ENCODE peak calls at places on chromosomes 1 and 21, in five cellular contexts. One of them, this sample, is unnamed.

GRCh38 chr1:150528997-150529396 is 13.4 kb downstream of the FALEC start:
- DNase-seq in adipocyte: peak; percentile 46
- DNase-seq in fibroblast of lung: peak; percentile 90
- DNase-seq in ovary: no peak
- DNase-seq in HCT116: no peak
- DNase-seq in this sample: no peak

GRCh38 chr1:222801067-222801466 is 13.8 kb upstream of the DISP1 start:
- DNase-seq in HCT116: no peak
- DNase-seq in adipocyte: no peak
- DNase-seq in fibroblast of lung: no peak
- DNase-seq in ovary: no peak
- DNase-seq in this sample: no peak

GRCh38 chr1:115089443-115090340 is at the start of gene TSPAN2:
- DNase-seq in HCT116: no peak
- DNase-seq in fibroblast of lung: peak; percentile 58
- DNase-seq in adipocyte: peak; percentile 31
- DNase-seq in ovary: peak; percentile 59
- DNase-seq in this sample: peak; percentile 78

GRCh38 chr21:35084869-35085268 is 35.8 kb upstream of the RUNX1 start:
- DNase-seq in adipocyte: peak; percentile 89
- DNase-seq in fibroblast of lung: peak; percentile 91
- DNase-seq in ovary: no peak
- DNase-seq in HCT116: no peak
- DNase-seq in this sample: no peak

GRCh38 chr1:224881762-224882211 is 47.7 kb upstream of the DNAH14 start:
- DNase-seq in fibroblast of lung: no peak
- DNase-seq in ovary: no peak
- DNase-seq in HCT116: no peak
- DNase-seq in adipocyte: no peak
- DNase-seq in this sample: no peak

GRCh38 chr21:31204801-31205200 is 139.3 kb downstream of the TIAM1 start:
- DNase-seq in adipocyte: no peak
- DNase-seq in fibroblast of lung: no peak
- DNase-seq in HCT116: no peak
- DNase-seq in ovary: no peak
- DNase-seq in this sample: no peak

GRCh38 chr1:178575611-178576331 is 62.9 kb downstream of the TEX35 start:
- DNase-seq in adipocyte: no peak
- DNase-seq in HCT116: no peak
- DNase-seq in fibroblast of lung: peak; percentile 49
- DNase-seq in ovary: no peak
- DNase-seq in this sample: no peak

GRCh38 chr1:46983825-46984586 is 39.5 kb upstream of the CYP4X1 start:
- DNase-seq in fibroblast of lung: no peak
- DNase-seq in HCT116: no peak
- DNase-seq in ovary: no peak
- DNase-seq in adipocyte: no peak
- DNase-seq in this sample: no peak

GRCh38 chr1:911875-912739 is 11.6 kb upstream of the SAMD11 start:
- DNase-seq in fibroblast of lung: no peak
- DNase-seq in adipocyte: no peak
- DNase-seq in ovary: no peak
- DNase-seq in HCT116: no peak
- DNase-seq in this sample: no peak

GRCh38 chr1:240946926-240947325 is 335.0 kb upstream of the GREM2 start:
- DNase-seq in fibroblast of lung: peak; percentile 21
- DNase-seq in ovary: no peak
- DNase-seq in HCT116: no peak
- DNase-seq in adipocyte: peak; percentile 87
- DNase-seq in this sample: no peak

GRCh38 chr1:174364996-174365760 is 82.6 kb upstream of the GPR52 start:
- DNase-seq in adipocyte: no peak
- DNase-seq in ovary: no peak
- DNase-seq in fibroblast of lung: no peak
- DNase-seq in HCT116: no peak
- DNase-seq in this sample: no peak

GRCh38 chr1:160547371-160547901 is 24.4 kb upstream of the SLAMF6 start:
- DNase-seq in adipocyte: no peak
- DNase-seq in fibroblast of lung: no peak
- DNase-seq in HCT116: no peak
- DNase-seq in ovary: no peak
- DNase-seq in this sample: no peak

GRCh38 chr21:46618738-46619369 is 14.0 kb upstream of the S100B start:
- DNase-seq in ovary: no peak
- DNase-seq in fibroblast of lung: no peak
- DNase-seq in adipocyte: no peak
- DNase-seq in HCT116: no peak
- DNase-seq in this sample: no peak

GRCh38 chr1:18079941-18080340 is 27.7 kb upstream of the IGSF21 start:
- DNase-seq in fibroblast of lung: no peak
- DNase-seq in adipocyte: no peak
- DNase-seq in HCT116: no peak
- DNase-seq in ovary: no peak
- DNase-seq in this sample: no peak

GRCh38 chr21:46507562-46507961 is 48.9 kb downstream of the DIP2A start:
- DNase-seq in fibroblast of lung: no peak
- DNase-seq in adipocyte: no peak
- DNase-seq in ovary: no peak
- DNase-seq in HCT116: no peak
- DNase-seq in this sample: no peak

GRCh38 chr1:109167114-109167513 is 46.6 kb upstream of the SARS1 start:
- DNase-seq in HCT116: no peak
- DNase-seq in fibroblast of lung: no peak
- DNase-seq in adipocyte: no peak
- DNase-seq in ovary: no peak
- DNase-seq in this sample: no peak

GRCh38 chr1:27594542-27595510 is 9.1 kb downstream of the AHDC1 start:
- DNase-seq in adipocyte: peak; percentile 78
- DNase-seq in ovary: no peak
- DNase-seq in HCT116: no peak
- DNase-seq in fibroblast of lung: no peak
- DNase-seq in this sample: no peak

GRCh38 chr21:44907225-44907965 is 13.3 kb downstream of the ITGB2 start:
- DNase-seq in ovary: no peak
- DNase-seq in HCT116: no peak
- DNase-seq in adipocyte: no peak
- DNase-seq in fibroblast of lung: no peak
- DNase-seq in this sample: no peak

GRCh38 chr1:88800382-88801051 is 90.8 kb downstream of the GTF2B start:
- DNase-seq in ovary: no peak
- DNase-seq in HCT116: no peak
- DNase-seq in fibroblast of lung: peak; percentile 30
- DNase-seq in adipocyte: peak; percentile 60
- DNase-seq in this sample: no peak

GRCh38 chr1:216528816-216529215 is 105.6 kb upstream of the USH2A start:
- DNase-seq in ovary: no peak
- DNase-seq in adipocyte: no peak
- DNase-seq in HCT116: no peak
- DNase-seq in fibroblast of lung: no peak
- DNase-seq in this sample: no peak

GRCh38 chr1:61692155-61692783 is 32.7 kb downstream of the TM2D1 start:
- DNase-seq in HCT116: no peak
- DNase-seq in adipocyte: peak; percentile 69
- DNase-seq in ovary: no peak
- DNase-seq in fibroblast of lung: peak; percentile 66
- DNase-seq in this sample: no peak

GRCh38 chr21:45544449-45545235 is 2.4 kb upstream of the SLC19A1 start:
- DNase-seq in ovary: peak; percentile 16
- DNase-seq in adipocyte: no peak
- DNase-seq in HCT116: no peak
- DNase-seq in fibroblast of lung: no peak
- DNase-seq in this sample: peak; percentile 54

GRCh38 chr1:16258591-16259135 is 21.7 kb upstream of the CPLANE2 start:
- DNase-seq in fibroblast of lung: no peak
- DNase-seq in adipocyte: no peak
- DNase-seq in HCT116: no peak
- DNase-seq in ovary: no peak
- DNase-seq in this sample: no peak

GRCh38 chr1:156060937-156061636 is at the start of gene RAB25:
- DNase-seq in ovary: no peak
- DNase-seq in fibroblast of lung: no peak
- DNase-seq in adipocyte: no peak
- DNase-seq in HCT116: peak; percentile 83
- DNase-seq in this sample: no peak

GRCh38 chr1:39142394-39143060 is 62.0 kb upstream of the MACF1 start:
- DNase-seq in adipocyte: peak; percentile 31
- DNase-seq in fibroblast of lung: no peak
- DNase-seq in ovary: no peak
- DNase-seq in HCT116: peak; percentile 32
- DNase-seq in this sample: no peak

GRCh38 chr1:245550702-245551008 is 395.9 kb downstream of the KIF26B start:
- DNase-seq in ovary: no peak
- DNase-seq in HCT116: no peak
- DNase-seq in fibroblast of lung: no peak
- DNase-seq in adipocyte: no peak
- DNase-seq in this sample: no peak

GRCh38 chr1:243792891-243793290 is 57.2 kb downstream of the AKT3 start:
- DNase-seq in ovary: no peak
- DNase-seq in adipocyte: no peak
- DNase-seq in fibroblast of lung: no peak
- DNase-seq in HCT116: no peak
- DNase-seq in this sample: no peak
- H3K4me1 ChIP-seq in ovary: peaks cover 25% of the 10 kb centered on the region
- H3K4me1 ChIP-seq in adipocyte: peaks cover 27% of the 10 kb centered on the region
- H3K4me1 ChIP-seq in fibroblast of lung: no peaks in the 10 kb centered on the region
- H3K4me1 ChIP-seq in HCT116: no peaks in the 10 kb centered on the region
- H3K4me1 ChIP-seq in this sample: no peaks in the 10 kb centered on the region

GRCh38 chr1:218374972-218375371 is 29.8 kb downstream of the TGFB2 start:
- DNase-seq in HCT116: no peak
- DNase-seq in adipocyte: peak; percentile 48
- DNase-seq in fibroblast of lung: no peak
- DNase-seq in ovary: no peak
- DNase-seq in this sample: no peak

GRCh38 chr1:218380125-218380977 is 35.2 kb downstream of the TGFB2 start:
- DNase-seq in fibroblast of lung: peak; percentile 34
- DNase-seq in adipocyte: peak; percentile 48
- DNase-seq in ovary: no peak
- DNase-seq in HCT116: no peak
- DNase-seq in this sample: no peak

GRCh38 chr1:218376722-218377121 is 31.6 kb downstream of the TGFB2 start:
- DNase-seq in HCT116: no peak
- DNase-seq in fibroblast of lung: no peak
- DNase-seq in ovary: no peak
- DNase-seq in adipocyte: no peak
- DNase-seq in this sample: no peak

GRCh38 chr1:218374401-218374848 is 29.3 kb downstream of the TGFB2 start:
- DNase-seq in fibroblast of lung: no peak
- DNase-seq in HCT116: no peak
- DNase-seq in ovary: no peak
- DNase-seq in adipocyte: peak; percentile 49
- DNase-seq in this sample: no peak

DNA sequence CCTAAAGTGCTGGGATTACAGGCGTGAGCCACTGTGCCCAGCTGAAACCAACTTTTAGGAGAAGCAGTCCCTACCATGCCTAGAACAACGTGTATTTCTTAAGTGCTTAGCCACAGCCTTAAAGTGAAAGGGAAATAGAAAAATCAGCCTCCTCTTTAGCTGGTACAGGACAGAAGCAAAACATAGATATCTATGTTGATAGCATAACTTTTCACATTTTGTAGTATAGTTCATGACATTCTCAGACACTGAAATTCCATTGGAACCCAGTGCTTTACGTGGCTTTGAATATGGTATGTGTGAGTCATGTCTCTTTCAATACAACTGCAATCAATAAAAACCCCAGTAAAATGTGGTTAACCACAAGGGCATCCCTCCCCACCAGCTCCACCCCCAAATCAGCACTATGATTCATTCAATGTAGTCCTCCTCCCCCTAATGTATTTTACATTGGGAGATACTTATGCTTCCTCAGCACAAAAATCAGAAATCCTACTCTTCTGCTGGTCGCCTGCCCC is 32.1 kb downstream of the TGFB2 start:
- DNase-seq in ovary: no peak
- DNase-seq in fibroblast of lung: peak; percentile 98
- DNase-seq in adipocyte: peak; percentile 93
- DNase-seq in HCT116: peak; percentile 76
- DNase-seq in this sample: no peak
- H3K4me3 ChIP-seq in ovary: no peak overlapping the region
- H3K4me3 ChIP-seq in fibroblast of lung: no peak overlapping the region
- H3K4me3 ChIP-seq in adipocyte: no peak overlapping the region
- H3K4me3 ChIP-seq in HCT116: no peak overlapping the region
- H3K4me3 ChIP-seq in this sample: no peak overlapping the region

GRCh38 chr1:247193958-247194357 is 22.1 kb upstream of the ZNF124 start:
- DNase-seq in fibroblast of lung: no peak
- DNase-seq in adipocyte: no peak
- DNase-seq in HCT116: no peak
- DNase-seq in ovary: no peak
- DNase-seq in this sample: no peak

GRCh38 chr1:247184254-247184653 is 12.4 kb upstream of the ZNF124 start:
- DNase-seq in ovary: no peak
- DNase-seq in fibroblast of lung: no peak
- DNase-seq in HCT116: no peak
- DNase-seq in adipocyte: no peak
- DNase-seq in this sample: no peak

GRCh38 chr1:247189981-247190798 is 18.4 kb upstream of the ZNF124 start:
- DNase-seq in ovary: no peak
- DNase-seq in HCT116: no peak
- DNase-seq in adipocyte: no peak
- DNase-seq in fibroblast of lung: no peak
- DNase-seq in this sample: no peak
- H3K9me3 ChIP-seq in ovary: no peaks in the 10 kb centered on the region
- H3K9me3 ChIP-seq in HCT116: peaks cover 10% of the 10 kb centered on the region
- H3K9me3 ChIP-seq in adipocyte: peaks cover 96% of the 10 kb centered on the region
- H3K9me3 ChIP-seq in fibroblast of lung: no peaks in the 10 kb centered on the region
- H3K9me3 ChIP-seq in this sample: peaks cover 30% of the 10 kb centered on the region

GRCh38 chr21:15064576-15065380 is at the start of gene NRIP1:
- DNase-seq in HCT116: no peak
- DNase-seq in adipocyte: peak; percentile 96
- DNase-seq in ovary: peak; percentile 92
- DNase-seq in fibroblast of lung: peak; percentile 92
- DNase-seq in this sample: peak; percentile 88

GRCh38 chr21:15063821-15064575 is 802 bp downstream of the NRIP1 start:
- DNase-seq in adipocyte: peak; percentile 72
- DNase-seq in ovary: peak; percentile 59
- DNase-seq in HCT116: no peak
- DNase-seq in fibroblast of lung: peak; percentile 37
- DNase-seq in this sample: peak; percentile 70

GRCh38 chr21:15061747-15062146 is 3.1 kb downstream of the NRIP1 start:
- DNase-seq in HCT116: no peak
- DNase-seq in fibroblast of lung: no peak
- DNase-seq in ovary: no peak
- DNase-seq in adipocyte: no peak
- DNase-seq in this sample: no peak

GRCh38 chr21:15062566-15062965 is 2.2 kb downstream of the NRIP1 start:
- DNase-seq in adipocyte: peak; percentile 33
- DNase-seq in fibroblast of lung: peak; percentile 48
- DNase-seq in ovary: no peak
- DNase-seq in HCT116: no peak
- DNase-seq in this sample: no peak

GRCh38 chr21:15063081-15063820 is 1.5 kb downstream of the NRIP1 start:
- DNase-seq in adipocyte: peak; percentile 41
- DNase-seq in ovary: no peak
- DNase-seq in HCT116: no peak
- DNase-seq in fibroblast of lung: no peak
- DNase-seq in this sample: no peak
- H3K4me1 ChIP-seq in adipocyte: peaks cover 44% of the 10 kb centered on the region
- H3K4me1 ChIP-seq in ovary: no peaks in the 10 kb centered on the region
- H3K4me1 ChIP-seq in HCT116: peaks cover 53% of the 10 kb centered on the region
- H3K4me1 ChIP-seq in fibroblast of lung: peaks cover 2% of the 10 kb centered on the region
- H3K4me1 ChIP-seq in this sample: peaks cover 61% of the 10 kb centered on the region

This sample was measured in right atrium auricular region.